ENCODE peak calls at places on chromosome 1, in ten cellular contexts. X, G, Y, C, O, P, S, I, J and V are unnamed samples.

GRCh38 chr1:234955107-234955731 is 173.4 kb downstream of the TOMM20 start:
- ATAC-seq in X (peak; percentile 71), G (peak; percentile 93), Y (peak; percentile 36), C (peak; percentile 90), O (peak; percentile 74), P (peak; percentile 68), S (peak; percentile 58), I (peak; percentile 58), J (peak; percentile 79), V (peak; percentile 47)

GRCh38 chr1:203644661-203645510 is 18.3 kb downstream of the ATP2B4 start:
- ATAC-seq in X (no peak), G (peak; percentile 88), Y (no peak), C (peak; percentile 85), O (peak; percentile 32), P (peak; percentile 12), S (no peak), I (no peak), J (no peak), V (no peak)

GRCh38 chr1:113981962-113982931 is 3.0 kb downstream of the OLFML3 start:
- ATAC-seq in X (no peak), G (peak; percentile 80), Y (no peak), C (peak; percentile 74), O (peak; percentile 62), P (peak; percentile 62), S (no peak), I (no peak), J (no peak), V (no peak)

GRCh38 chr1:1087351-1088035 is 13.4 kb upstream of the RNF223 start:
- ATAC-seq in X (no peak), G (no peak), Y (no peak), C (no peak), O (no peak), P (no peak), S (no peak), I (no peak), J (no peak), V (no peak)

GRCh38 chr1:198481661-198482060 is 58.8 kb downstream of the ATP6V1G3 start:
- ATAC-seq in X (no peak), G (no peak), Y (no peak), C (no peak), O (no peak), P (no peak), S (no peak), I (no peak), J (no peak), V (no peak)

GRCh38 chr1:64172458-64172983 is 30.9 kb upstream of the UBE2U start:
- ATAC-seq in X (no peak), G (no peak), Y (no peak), C (no peak), O (no peak), P (peak; percentile 43), S (peak; percentile 23), I (no peak), J (no peak), V (no peak)

GRCh38 chr1:52590275-52590674 is 11.9 kb upstream of the GPX7 start:
- ATAC-seq in X (no peak), G (no peak), Y (no peak), C (no peak), O (no peak), P (no peak), S (no peak), I (no peak), J (no peak), V (no peak)

GRCh38 chr1:228792601-228793000 is 57.3 kb downstream of the RHOU start:
- ATAC-seq in X (no peak), G (no peak), Y (no peak), C (no peak), O (no peak), P (peak; percentile 56), S (no peak), I (no peak), J (no peak), V (no peak)

GRCh38 chr1:244615301-244615700 is 37.6 kb upstream of the DESI2 start:
- ATAC-seq in X (no peak), G (no peak), Y (no peak), C (no peak), O (no peak), P (peak; percentile 69), S (no peak), I (no peak), J (no peak), V (no peak)

GRCh38 chr1:164662955-164663354 is 104.0 kb downstream of the PBX1 start:
- ATAC-seq in X (no peak), G (no peak), Y (no peak), C (no peak), O (no peak), P (no peak), S (no peak), I (no peak), J (no peak), V (no peak)

GRCh38 chr1:66919063-66919462 is 5.6 kb downstream of the DNAI4 start:
- ATAC-seq in X (no peak), G (no peak), Y (no peak), C (no peak), O (no peak), P (no peak), S (no peak), I (no peak), J (no peak), V (no peak)

GRCh38 chr1:59156031-59156430 is 140.9 kb upstream of the FGGY start:
- ATAC-seq in X (no peak), G (no peak), Y (no peak), C (no peak), O (peak; percentile 48), P (no peak), S (no peak), I (no peak), J (no peak), V (no peak)

GRCh38 chr1:200925821-200926220 is 31.1 kb downstream of the INAVA start:
- ATAC-seq in X (peak; percentile 71), G (no peak), Y (peak; percentile 52), C (no peak), O (no peak), P (no peak), S (peak; percentile 99), I (peak; percentile 37), J (peak; percentile 32), V (peak; percentile 98)

GRCh38 chr1:92859400-92860039 is 27.7 kb downstream of the RPL5 start:
- ATAC-seq in X (no peak), G (no peak), Y (no peak), C (peak; percentile 32), O (no peak), P (peak; percentile 33), S (no peak), I (peak; percentile 22), J (no peak), V (no peak)

GRCh38 chr1:178506177-178506576 is 6.7 kb upstream of the TEX35 start:
- ATAC-seq in X (no peak), G (no peak), Y (no peak), C (peak; percentile 43), O (no peak), P (no peak), S (no peak), I (no peak), J (no peak), V (no peak)

GRCh38 chr1:179230251-179230650 is 774 bp upstream of the ABL2 start:
- ATAC-seq in X (no peak), G (no peak), Y (peak; percentile 7), C (no peak), O (no peak), P (no peak), S (peak; percentile 37), I (no peak), J (no peak), V (peak; percentile 61)

GRCh38 chr1:65209005-65209885 is 61.2 kb downstream of the AK4 start:
- ATAC-seq in X (peak; percentile 34), G (peak; percentile 71), Y (no peak), C (peak; percentile 78), O (peak; percentile 75), P (peak; percentile 88), S (no peak), I (no peak), J (peak; percentile 33), V (no peak)

GRCh38 chr1:227748496-227749182 is 13.4 kb downstream of the SNAP47 start:
- ATAC-seq in X (peak; percentile 74), G (peak; percentile 58), Y (peak; percentile 48), C (peak; percentile 46), O (no peak), P (peak; percentile 20), S (peak; percentile 97), I (peak; percentile 48), J (peak; percentile 75), V (peak; percentile 99)

GRCh38 chr1:167689569-167689925 is 32.2 kb upstream of the MPZL1 start:
- ATAC-seq in X (no peak), G (no peak), Y (no peak), C (no peak), O (no peak), P (no peak), S (peak; percentile 44), I (no peak), J (no peak), V (peak; percentile 76)

GRCh38 chr1:101264699-101265098 is 27.9 kb downstream of the S1PR1 start:
- ATAC-seq in X (peak; percentile 40), G (peak; percentile 61), Y (peak; percentile 71), C (peak; percentile 65), O (peak; percentile 70), P (peak; percentile 37), S (peak; percentile 77), I (peak; percentile 81), J (peak; percentile 73), V (peak; percentile 80)

GRCh38 chr1:3161130-3161840 is 92.3 kb downstream of the PRDM16 start:
- ATAC-seq in X (peak; percentile 23), G (peak; percentile 32), Y (no peak), C (peak; percentile 63), O (no peak), P (peak; percentile 9), S (no peak), I (peak; percentile 35), J (no peak), V (no peak)

GRCh38 chr1:76939817-76940216 is 72.5 kb downstream of the ST6GALNAC5 start:
- ATAC-seq in X (no peak), G (no peak), Y (no peak), C (no peak), O (no peak), P (no peak), S (no peak), I (no peak), J (no peak), V (no peak)

GRCh38 chr1:175097361-175097760 is 29.7 kb downstream of the TNN start:
- ATAC-seq in X (no peak), G (no peak), Y (no peak), C (no peak), O (peak; percentile 12), P (no peak), S (no peak), I (no peak), J (no peak), V (no peak)

GRCh38 chr1:54927475-54928240 is 40.7 kb upstream of the DHCR24 start:
- ATAC-seq in X (no peak), G (peak; percentile 49), Y (no peak), C (peak; percentile 73), O (no peak), P (no peak), S (no peak), I (no peak), J (no peak), V (no peak)

GRCh38 chr1:56081151-56081550 is 498.2 kb downstream of the PLPP3 start:
- ATAC-seq in X (no peak), G (peak; percentile 78), Y (no peak), C (peak; percentile 68), O (no peak), P (peak; percentile 61), S (no peak), I (no peak), J (no peak), V (no peak)

GRCh38 chr1:66302810-66303209 is 231.1 kb upstream of the SGIP1 start:
- ATAC-seq in X (peak; percentile 85), G (no peak), Y (peak; percentile 43), C (no peak), O (no peak), P (no peak), S (no peak), I (no peak), J (peak; percentile 81), V (peak; percentile 17)

GRCh38 chr1:116904791-116905320 is 4.9 kb upstream of the PTGFRN start:
- ATAC-seq in X (no peak), G (no peak), Y (no peak), C (no peak), O (no peak), P (no peak), S (no peak), I (no peak), J (no peak), V (no peak)

GRCh38 chr1:118949317-118949716 is 38.8 kb downstream of the TBX15 start:
- ATAC-seq in X (no peak), G (no peak), Y (no peak), C (no peak), O (no peak), P (peak; percentile 57), S (no peak), I (no peak), J (no peak), V (no peak)